ENCODE peak calls at places on chromosome 3, in four cellular contexts. F is H1, O is A549, G is HepG2. N is an unnamed sample.

GRCh38 chr3:105780114-105780513 is 88.7 kb downstream of the CBLB start:
- DNase-seq in G (no peak), F (no peak), O (no peak), N (no peak)

GRCh38 chr3:183435701-183436100 is 7.3 kb upstream of the MCF2L2 start:
- DNase-seq in G (no peak), F (no peak), O (no peak), N (no peak)

GRCh38 chr3:142577701-142578308 is 728 bp downstream of the ATR start:
- DNase-seq in G (no peak), F (no peak), O (no peak), N (no peak)

GRCh38 chr3:54557538-54558419 is 370.1 kb downstream of the LRTM1 start:
- DNase-seq in G (no peak), O (no peak), F (no peak), N (no peak)

GRCh38 chr3:124492824-124493223 is 237.4 kb upstream of the UMPS start:
- DNase-seq in O (peak), G (peak), F (no peak), N (no peak)

GRCh38 chr3:152380048-152380447 is 111.3 kb downstream of the MBNL1 start:
- DNase-seq in G (no peak), F (no peak), O (no peak), N (no peak)

GRCh38 chr3:170421147-170421641 is 2.5 kb downstream of the CLDN11 start:
- DNase-seq in F (no peak), O (no peak), G (peak), N (no peak)

GRCh38 chr3:31196261-31196660 is 301.8 kb upstream of the GADL1 start:
- DNase-seq in F (no peak), O (no peak), G (no peak), N (no peak)

GRCh38 chr3:13080591-13080990 is 7.4 kb upstream of the IQSEC1 start:
- DNase-seq in O (no peak), G (no peak), F (no peak), N (peak)

GRCh38 chr3:13009946-13010315 is 63.3 kb downstream of the IQSEC1 start:
- DNase-seq in O (no peak), F (no peak), G (no peak), N (peak)

GRCh38 chr3:178367817-178368617 is 168.2 kb upstream of the KCNMB2 start:
- DNase-seq in F (no peak), O (no peak), G (no peak), N (no peak)

DNA sequence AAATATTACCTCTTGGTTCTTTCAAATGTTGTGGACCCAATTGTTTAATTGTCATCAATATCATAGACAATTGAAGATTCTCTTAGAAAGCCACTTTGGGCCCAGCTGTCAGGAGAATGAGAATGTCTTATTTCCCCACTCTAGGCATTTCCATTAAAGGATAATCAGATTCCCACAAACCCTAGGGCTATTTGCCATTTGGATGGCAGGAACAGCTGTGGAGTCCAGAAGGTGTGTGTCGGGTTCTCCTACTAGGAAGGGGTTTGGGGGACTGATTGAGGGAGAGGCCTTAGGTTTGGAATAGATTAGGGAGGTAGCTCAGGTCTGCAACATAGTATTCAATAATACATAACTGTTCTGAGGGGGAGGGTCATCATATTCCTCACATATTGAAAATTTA is 35.2 kb upstream of the PLSCR5 start:
- DNase-seq in G (no peak), O (no peak), F (no peak), N (no peak)
- H3K27ac ChIP-seq in G (no peak), O (no peak), F (no peak), N (no peak)

GRCh38 chr3:179872842-179873241 is 163.9 kb downstream of the PEX5L start:
- DNase-seq in G (no peak), F (no peak), O (no peak), N (no peak)

GRCh38 chr3:179868715-179869114 is 168.0 kb downstream of the PEX5L start:
- DNase-seq in F (no peak), O (no peak), G (no peak), N (no peak)

GRCh38 chr3:179871782-179872181 is 165.0 kb downstream of the PEX5L start:
- DNase-seq in G (no peak), O (no peak), F (no peak), N (no peak)

GRCh38 chr3:179865876-179866505 is 170.7 kb downstream of the PEX5L start:
- DNase-seq in G (no peak), O (no peak), F (no peak), N (no peak)

GRCh38 chr3:179867961-179868360 is 168.8 kb downstream of the PEX5L start:
- DNase-seq in G (no peak), O (no peak), F (no peak), N (no peak)
- H3K27ac ChIP-seq in G (no peak), O (no peak), F (no peak), N (no peak)

GRCh38 chr3:129440648-129441190 is 695 bp downstream of the IFT122 start:
- DNase-seq in O (no peak), F (no peak), G (no peak), N (no peak)

GRCh38 chr3:129441782-129442181 is 1.8 kb downstream of the IFT122 start:
- DNase-seq in F (no peak), O (no peak), G (no peak), N (no peak)

GRCh38 chr3:129441215-129441614 is 1.2 kb downstream of the IFT122 start:
- DNase-seq in G (no peak), F (no peak), O (no peak), N (no peak)

GRCh38 chr3:129442947-129443346 is 2.9 kb downstream of the IFT122 start:
- DNase-seq in G (no peak), F (no peak), O (no peak), N (no peak)

GRCh38 chr3:129442486-129442885 is 2.5 kb downstream of the IFT122 start:
- DNase-seq in O (no peak), F (no peak), G (no peak), N (no peak)
- H3K27ac ChIP-seq in O (no peak), F (no peak), G (no peak), N (no peak)

DNA sequence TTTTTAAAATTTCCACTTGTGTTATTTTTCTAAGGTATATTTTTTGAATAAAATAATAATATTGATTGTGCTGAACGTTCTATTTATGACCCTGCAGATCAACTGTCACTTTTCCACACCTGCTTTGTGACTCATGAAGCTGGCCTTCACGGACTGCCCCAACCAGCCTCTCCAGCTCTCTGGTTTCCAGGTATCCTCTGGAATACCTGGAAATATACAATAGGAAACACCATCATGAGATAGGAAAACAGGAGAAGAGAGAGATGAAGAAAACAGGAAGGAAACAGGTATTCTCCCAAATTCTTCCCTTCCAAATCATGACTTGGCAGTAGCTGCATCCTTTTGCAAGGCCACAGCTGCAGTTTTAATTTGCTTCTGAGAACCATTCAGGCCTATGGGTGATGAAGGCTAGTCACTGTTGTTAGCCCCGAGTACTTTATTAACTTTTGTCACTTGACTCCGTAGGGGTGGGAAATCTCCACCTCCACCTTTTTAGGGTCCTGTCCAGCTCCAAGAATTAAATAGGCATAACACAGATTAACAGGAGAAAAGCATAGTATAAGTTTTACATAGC is 909.2 kb downstream of the EPHA3 start:
- DNase-seq in O (no peak), G (no peak), F (no peak), N (no peak)
- H3K27ac ChIP-seq in O (no peak), G (no peak), F (no peak), N (no peak)

GRCh38 chr3:32500880-32501784 is 1.5 kb downstream of the CMTM6 start:
- DNase-seq in G (no peak), F (no peak), O (no peak), N (no peak)

GRCh38 chr3:32500225-32500624 is 2.4 kb downstream of the CMTM6 start:
- DNase-seq in G (no peak), F (no peak), O (no peak), N (no peak)

GRCh38 chr3:32502089-32502943 is at the start of gene CMTM6:
- DNase-seq in O (peak), G (peak), F (peak), N (peak)

GRCh38 chr3:32502944-32503286 is 263 bp upstream of the CMTM6 start:
- DNase-seq in F (no peak), G (no peak), O (no peak), N (no peak)

GRCh38 chr3:32501785-32502088 is 915 bp downstream of the CMTM6 start:
- DNase-seq in O (no peak), G (no peak), F (no peak), N (no peak)
- H3K27ac ChIP-seq in O (peak), G (peak), F (no peak), N (peak)

GRCh38 chr3:64209866-64210609 is 15.2 kb downstream of the PRICKLE2 start:
- DNase-seq in F (no peak), O (no peak), G (no peak), N (peak)
- H3K27ac ChIP-seq in F (no peak), O (no peak), G (no peak), N (peak)

GRCh38 chr3:126714921-126715320 is 10.9 kb downstream of the CHCHD6 start:
- DNase-seq in F (no peak), G (no peak), O (no peak), N (no peak)
- H3K27ac ChIP-seq in F (no peak), G (no peak), O (no peak), N (no peak)

DNA sequence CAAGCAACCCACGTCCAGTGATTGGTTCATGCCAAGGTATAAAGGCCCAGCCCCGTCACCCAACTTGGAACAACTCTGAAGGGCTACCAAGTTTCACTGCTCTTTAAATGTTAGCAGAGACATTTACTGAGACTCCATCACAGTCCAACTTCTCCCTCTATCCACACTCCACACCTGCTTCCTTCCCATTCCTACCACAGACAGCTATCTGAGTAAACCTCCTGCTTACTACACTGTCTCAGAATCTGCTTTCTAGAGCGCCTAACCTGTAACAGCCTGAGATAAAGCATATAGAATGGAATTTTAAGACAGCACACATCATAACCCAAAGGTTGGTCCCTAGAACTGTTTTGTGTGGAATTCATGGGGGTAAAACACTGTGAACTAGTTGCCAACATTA is 106.5 kb downstream of the THRB start:
- DNase-seq in F (no peak), G (no peak), O (no peak), N (no peak)
- H3K27ac ChIP-seq in F (no peak), G (no peak), O (no peak), N (peak)